ENCODE peak calls at places on chromosomes 13 and 19, in six cellular contexts. C, P, B, V, U and N are unnamed samples.

GRCh38 chr19:8491574-8491973 is 10.9 kb downstream of the PRAM1 start:
- DNase-seq in U (no peak), V (no peak), P (no peak), B (no peak), C (no peak), N (no peak)

GRCh38 chr19:36638862-36639510 is 27.7 kb downstream of the ZNF461 start:
- DNase-seq in B (no peak), P (no peak), C (no peak), U (no peak), V (no peak), N (no peak)

GRCh38 chr13:24032252-24032651 is 128.3 kb upstream of the SPATA13 start:
- DNase-seq in P (no peak), C (peak), B (no peak), V (no peak), U (peak), N (no peak)

GRCh38 chr19:53131732-53132131 is 978 bp downstream of the ZNF415 start:
- DNase-seq in U (no peak), C (no peak), P (no peak), V (no peak), B (no peak), N (no peak)

GRCh38 chr13:97212540-97213146 is 9.5 kb upstream of the MBNL2 start:
- DNase-seq in U (no peak), B (no peak), V (no peak), P (no peak), C (no peak), N (no peak)

GRCh38 chr19:42480335-42481095 is 37.8 kb upstream of the CXCL17 start:
- DNase-seq in P (no peak), C (peak), V (no peak), B (peak), U (no peak), N (no peak)

GRCh38 chr13:111484959-111485358 is 164.5 kb downstream of the TEX29 start:
- DNase-seq in V (no peak), B (no peak), U (no peak), C (no peak), P (no peak), N (no peak)

GRCh38 chr13:21749410-21749809 is 78.5 kb downstream of the FGF9 start:
- DNase-seq in C (no peak), V (no peak), P (no peak), B (no peak), U (no peak), N (no peak)

GRCh38 chr13:95253033-95253432 is 48.2 kb downstream of the ABCC4 start:
- DNase-seq in U (no peak), V (no peak), C (no peak), P (no peak), B (no peak), N (no peak)

GRCh38 chr19:662962-663681 is at the start of gene RNF126:
- DNase-seq in U (no peak), B (peak), P (peak), V (peak), C (peak), N (peak)

GRCh38 chr13:95502216-95502615 is 50.3 kb upstream of the CLDN10 start:
- DNase-seq in B (no peak), P (no peak), V (no peak), C (no peak), U (no peak), N (no peak)

GRCh38 chr19:51971624-51972023 is 15.0 kb downstream of the ZNF350 start:
- DNase-seq in B (peak), V (peak), P (no peak), C (no peak), U (no peak), N (no peak)

GRCh38 chr13:74574964-74575728 is 440.9 kb upstream of the KLF12 start:
- DNase-seq in P (no peak), V (no peak), U (no peak), C (no peak), B (peak), N (no peak)

GRCh38 chr13:36728006-36728405 is 54.2 kb downstream of the SERTM1 start:
- DNase-seq in U (no peak), V (no peak), P (no peak), C (no peak), B (no peak), N (no peak)

GRCh38 chr13:46896346-46897138 is at the start of gene HTR2A:
- DNase-seq in P (no peak), U (no peak), B (peak), V (no peak), C (no peak), N (no peak)

GRCh38 chr19:51364200-51365106 is 1.7 kb downstream of the ETFB start:
- DNase-seq in C (no peak), U (no peak), V (no peak), P (no peak), B (no peak), N (no peak)

GRCh38 chr13:73189365-73189764 is 130.6 kb downstream of the KLF5 start:
- DNase-seq in P (no peak), B (no peak), C (no peak), U (no peak), V (no peak), N (no peak)

GRCh38 chr13:109408596-109409382 is 377.6 kb downstream of the IRS2 start:
- DNase-seq in B (no peak), C (no peak), V (no peak), U (no peak), P (no peak), N (no peak)

GRCh38 chr13:42266464-42266863 is 5.5 kb upstream of the AKAP11 start:
- DNase-seq in C (no peak), P (no peak), V (no peak), U (peak), B (no peak), N (no peak)

GRCh38 chr19:44747739-44748425 is 626 bp upstream of the BCL3 start:
- DNase-seq in B (no peak), U (no peak), C (no peak), P (no peak), V (peak), N (peak)

GRCh38 chr13:41546372-41547252 is 89.3 kb downstream of the RGCC start:
- DNase-seq in P (no peak), U (peak), C (no peak), B (peak), V (no peak), N (no peak)